ENCODE peak calls at places on chromosomes 12 and 14, in six cellular contexts. T, J, E, Q, I and O are unnamed samples.

GRCh38 chr14:64733321-64733720 is 29.1 kb downstream of the PLEKHG3 start:
- DNase-seq in T (no peak), J (no peak), E (no peak), Q (no peak), I (no peak), O (no peak)

GRCh38 chr12:10409387-10409786 is at the start of gene KLRC4:
- DNase-seq in T (no peak), J (peak), E (no peak), Q (no peak), I (no peak), O (no peak)

GRCh38 chr14:29042546-29042945 is 276.0 kb downstream of the FOXG1 start:
- DNase-seq in T (no peak), J (no peak), E (no peak), Q (no peak), I (no peak), O (no peak)

GRCh38 chr12:65232490-65233077 is 45.9 kb upstream of the MSRB3 start:
- DNase-seq in T (peak), J (peak), E (peak), Q (no peak), I (no peak), O (peak)

GRCh38 chr12:114982760-114983159 is 298.8 kb upstream of the TBX3 start:
- DNase-seq in T (no peak), J (peak), E (no peak), Q (no peak), I (no peak), O (no peak)

GRCh38 chr12:19970116-19970515 is 398.2 kb upstream of the PDE3A start:
- DNase-seq in T (peak), J (no peak), E (no peak), Q (no peak), I (no peak), O (no peak)

GRCh38 chr12:10612954-10613333 is 465 bp downstream of the MAGOHB start:
- DNase-seq in T (no peak), J (no peak), E (no peak), Q (no peak), I (no peak), O (no peak)

GRCh38 chr12:105658389-105658788 is 327.9 kb downstream of the C12orf75 start:
- DNase-seq in T (no peak), J (no peak), E (no peak), Q (no peak), I (no peak), O (no peak)

GRCh38 chr12:115354007-115354452 is 670.1 kb upstream of the TBX3 start:
- DNase-seq in T (peak), J (no peak), E (no peak), Q (no peak), I (no peak), O (no peak)

GRCh38 chr12:26187429-26187828 is 7.9 kb upstream of the SSPN start:
- DNase-seq in T (no peak), J (peak), E (no peak), Q (no peak), I (no peak), O (no peak)

GRCh38 chr12:40681148-40681547 is 11.1 kb upstream of the CNTN1 start:
- DNase-seq in T (no peak), J (no peak), E (no peak), Q (no peak), I (no peak), O (no peak)

GRCh38 chr14:26596722-26597030 is 1.2 kb downstream of the NOVA1 start:
- DNase-seq in T (no peak), J (no peak), E (no peak), Q (peak), I (peak), O (no peak)

GRCh38 chr14:95832012-95832411 is 44.6 kb upstream of the TUNAR start:
- DNase-seq in T (no peak), J (no peak), E (no peak), Q (no peak), I (no peak), O (no peak)

GRCh38 chr12:106110626-106111300 is 28.0 kb downstream of the NUAK1 start:
- DNase-seq in T (no peak), J (no peak), E (no peak), Q (no peak), I (no peak), O (no peak)

GRCh38 chr12:112180422-112180821 is 55.1 kb downstream of the TRAFD1 start:
- DNase-seq in T (no peak), J (no peak), E (no peak), Q (no peak), I (no peak), O (no peak)

GRCh38 chr12:78338054-78338785 is 507.5 kb downstream of the NAV3 start:
- DNase-seq in T (no peak), J (no peak), E (no peak), Q (no peak), I (no peak), O (no peak)

GRCh38 chr14:100282083-100282350 is 24.2 kb downstream of the SLC25A29 start:
- DNase-seq in T (no peak), J (no peak), E (no peak), Q (no peak), I (no peak), O (no peak)

GRCh38 chr12:42539696-42540095 is 49.9 kb downstream of the PRICKLE1 start:
- DNase-seq in T (peak), J (no peak), E (no peak), Q (no peak), I (no peak), O (no peak)

GRCh38 chr12:34305176-34305575 is 282.9 kb downstream of the ALG10 start:
- DNase-seq in T (no peak), J (no peak), E (no peak), Q (no peak), I (no peak), O (no peak)

GRCh38 chr12:46824709-46825108 is 1.1 kb downstream of the SLC38A4 start:
- DNase-seq in T (no peak), J (no peak), E (no peak), Q (no peak), I (no peak), O (no peak)

GRCh38 chr12:31732926-31733548 is 4.2 kb upstream of the AMN1 start:
- DNase-seq in T (peak), J (no peak), E (no peak), Q (no peak), I (no peak), O (no peak)

GRCh38 chr12:112322882-112323547 is 59.2 kb downstream of the HECTD4 start:
- DNase-seq in T (no peak), J (no peak), E (no peak), Q (no peak), I (no peak), O (no peak)

GRCh38 chr12:58028294-58028693 is 86.9 kb downstream of the ATP23 start:
- DNase-seq in T (no peak), J (no peak), E (no peak), Q (no peak), I (no peak), O (no peak)

GRCh38 chr12:80858356-80858755 is 79.4 kb downstream of the LIN7A start:
- DNase-seq in T (no peak), J (no peak), E (no peak), Q (no peak), I (no peak), O (no peak)

GRCh38 chr14:102255401-102256190 is 49.4 kb downstream of the MOK start:
- DNase-seq in T (peak), J (no peak), E (no peak), Q (no peak), I (no peak), O (no peak)

GRCh38 chr12:107651867-107652449 is 33.6 kb upstream of the PWP1 start:
- DNase-seq in T (no peak), J (no peak), E (no peak), Q (peak), I (no peak), O (no peak)

GRCh38 chr14:94697773-94698556 is 71.9 kb downstream of the GSC start:
- DNase-seq in T (no peak), J (no peak), E (no peak), Q (no peak), I (no peak), O (no peak)

GRCh38 chr14:37232907-37233481 is 35.3 kb downstream of the MIPOL1 start:
- DNase-seq in T (peak), J (peak), E (peak), Q (no peak), I (peak), O (peak)

GRCh38 chr14:54425537-54426274 is 15.5 kb downstream of the CNIH1 start:
- DNase-seq in T (no peak), J (no peak), E (no peak), Q (no peak), I (no peak), O (no peak)